ENCODE peak calls at places on chromosome 20, in eight cellular contexts. One of them, this sample, is unnamed.

GRCh38 chr20:46715292-46715756 is 5.9 kb downstream of the SLC2A10 start:
- DNase-seq in progenitor cell of endocrine pancreas: no peak
- DNase-seq in AG04449: peak
- DNase-seq in cardiac fibroblast: peak
- DNase-seq in heart right ventricle: no peak
- DNase-seq in HFFc6: peak
- DNase-seq in GM06990: no peak
- DNase-seq in hepatocyte: peak
- DNase-seq in this sample: no peak

GRCh38 chr20:8474027-8474668 is 342.1 kb downstream of the PLCB1 start:
- DNase-seq in progenitor cell of endocrine pancreas: no peak
- DNase-seq in AG04449: no peak
- DNase-seq in cardiac fibroblast: no peak
- DNase-seq in heart right ventricle: no peak
- DNase-seq in HFFc6: no peak
- DNase-seq in GM06990: no peak
- DNase-seq in hepatocyte: no peak
- DNase-seq in this sample: no peak

GRCh38 chr20:59777321-59777705 is 156.1 kb downstream of the SYCP2 start:
- DNase-seq in progenitor cell of endocrine pancreas: no peak
- DNase-seq in AG04449: no peak
- DNase-seq in cardiac fibroblast: no peak
- DNase-seq in heart right ventricle: no peak
- DNase-seq in HFFc6: no peak
- DNase-seq in GM06990: no peak
- DNase-seq in hepatocyte: no peak
- DNase-seq in this sample: no peak

GRCh38 chr20:32893878-32894483 is 35.3 kb downstream of the EFCAB8 start:
- DNase-seq in progenitor cell of endocrine pancreas: no peak
- DNase-seq in AG04449: no peak
- DNase-seq in cardiac fibroblast: peak
- DNase-seq in heart right ventricle: no peak
- DNase-seq in HFFc6: peak
- DNase-seq in GM06990: no peak
- DNase-seq in hepatocyte: no peak
- DNase-seq in this sample: peak

GRCh38 chr20:4069741-4070140 is 54.4 kb upstream of the RNF24 start:
- DNase-seq in progenitor cell of endocrine pancreas: no peak
- DNase-seq in AG04449: no peak
- DNase-seq in cardiac fibroblast: peak
- DNase-seq in heart right ventricle: no peak
- DNase-seq in HFFc6: peak
- DNase-seq in GM06990: no peak
- DNase-seq in hepatocyte: no peak
- DNase-seq in this sample: no peak

GRCh38 chr20:47576516-47577033 is 74.9 kb downstream of the NCOA3 start:
- DNase-seq in progenitor cell of endocrine pancreas: peak
- DNase-seq in AG04449: no peak
- DNase-seq in cardiac fibroblast: peak
- DNase-seq in heart right ventricle: peak
- DNase-seq in HFFc6: peak
- DNase-seq in GM06990: peak
- DNase-seq in hepatocyte: peak
- DNase-seq in this sample: peak

GRCh38 chr20:58609026-58609425 is 42.1 kb upstream of the STX16 start:
- DNase-seq in progenitor cell of endocrine pancreas: no peak
- DNase-seq in AG04449: no peak
- DNase-seq in cardiac fibroblast: no peak
- DNase-seq in heart right ventricle: no peak
- DNase-seq in HFFc6: no peak
- DNase-seq in GM06990: no peak
- DNase-seq in hepatocyte: no peak
- DNase-seq in this sample: no peak

GRCh38 chr20:6142348-6142993 is 19.6 kb upstream of the FERMT1 start:
- DNase-seq in progenitor cell of endocrine pancreas: peak
- DNase-seq in AG04449: peak
- DNase-seq in cardiac fibroblast: peak
- DNase-seq in heart right ventricle: peak
- DNase-seq in HFFc6: peak
- DNase-seq in GM06990: peak
- DNase-seq in hepatocyte: peak
- DNase-seq in this sample: peak

GRCh38 chr20:10622657-10623418 is 51.0 kb downstream of the JAG1 start:
- DNase-seq in progenitor cell of endocrine pancreas: no peak
- DNase-seq in AG04449: no peak
- DNase-seq in cardiac fibroblast: peak
- DNase-seq in heart right ventricle: peak
- DNase-seq in HFFc6: peak
- DNase-seq in GM06990: no peak
- DNase-seq in hepatocyte: no peak
- DNase-seq in this sample: no peak

GRCh38 chr20:62832212-62832922 is 15.5 kb downstream of the COL9A3 start:
- DNase-seq in progenitor cell of endocrine pancreas: no peak
- DNase-seq in AG04449: no peak
- DNase-seq in cardiac fibroblast: no peak
- DNase-seq in heart right ventricle: no peak
- DNase-seq in HFFc6: no peak
- DNase-seq in GM06990: peak
- DNase-seq in hepatocyte: peak
- DNase-seq in this sample: peak

GRCh38 chr20:58670659-58671058 is 19.6 kb downstream of the STX16 start:
- DNase-seq in progenitor cell of endocrine pancreas: no peak
- DNase-seq in AG04449: no peak
- DNase-seq in cardiac fibroblast: no peak
- DNase-seq in heart right ventricle: no peak
- DNase-seq in HFFc6: no peak
- DNase-seq in GM06990: no peak
- DNase-seq in hepatocyte: no peak
- DNase-seq in this sample: no peak

GRCh38 chr20:34022154-34022842 is 28.6 kb downstream of the RALY start:
- DNase-seq in progenitor cell of endocrine pancreas: no peak
- DNase-seq in AG04449: no peak
- DNase-seq in cardiac fibroblast: peak
- DNase-seq in heart right ventricle: no peak
- DNase-seq in HFFc6: peak
- DNase-seq in GM06990: peak
- DNase-seq in hepatocyte: peak
- DNase-seq in this sample: peak

GRCh38 chr20:62739581-62740285 is 31.1 kb downstream of the NTSR1 start:
- DNase-seq in progenitor cell of endocrine pancreas: no peak
- DNase-seq in AG04449: no peak
- DNase-seq in cardiac fibroblast: no peak
- DNase-seq in heart right ventricle: no peak
- DNase-seq in HFFc6: peak
- DNase-seq in GM06990: peak
- DNase-seq in hepatocyte: no peak
- DNase-seq in this sample: no peak

GRCh38 chr20:58697867-58698703 is 5.5 kb downstream of the NPEPL1 start:
- DNase-seq in progenitor cell of endocrine pancreas: no peak
- DNase-seq in AG04449: no peak
- DNase-seq in cardiac fibroblast: no peak
- DNase-seq in heart right ventricle: no peak
- DNase-seq in HFFc6: no peak
- DNase-seq in GM06990: no peak
- DNase-seq in hepatocyte: no peak
- DNase-seq in this sample: no peak

GRCh38 chr20:62860924-62861691 is 514 bp downstream of the TCFL5 start:
- DNase-seq in progenitor cell of endocrine pancreas: no peak
- DNase-seq in AG04449: no peak
- DNase-seq in cardiac fibroblast: no peak
- DNase-seq in heart right ventricle: no peak
- DNase-seq in HFFc6: no peak
- DNase-seq in GM06990: peak
- DNase-seq in hepatocyte: peak
- DNase-seq in this sample: no peak

GRCh38 chr20:8909596-8909995 is 159.3 kb upstream of the PLCB4 start:
- DNase-seq in progenitor cell of endocrine pancreas: no peak
- DNase-seq in AG04449: no peak
- DNase-seq in cardiac fibroblast: no peak
- DNase-seq in heart right ventricle: no peak
- DNase-seq in HFFc6: no peak
- DNase-seq in GM06990: no peak
- DNase-seq in hepatocyte: no peak
- DNase-seq in this sample: no peak

GRCh38 chr20:35013421-35014411 is 58.0 kb downstream of the MYH7B start:
- DNase-seq in progenitor cell of endocrine pancreas: no peak
- DNase-seq in AG04449: no peak
- DNase-seq in cardiac fibroblast: no peak
- DNase-seq in heart right ventricle: no peak
- DNase-seq in HFFc6: no peak
- DNase-seq in GM06990: no peak
- DNase-seq in hepatocyte: no peak
- DNase-seq in this sample: no peak

GRCh38 chr20:49786671-49787370 is 25.8 kb upstream of the SLC9A8 start:
- DNase-seq in progenitor cell of endocrine pancreas: no peak
- DNase-seq in AG04449: no peak
- DNase-seq in cardiac fibroblast: peak
- DNase-seq in heart right ventricle: no peak
- DNase-seq in HFFc6: no peak
- DNase-seq in GM06990: no peak
- DNase-seq in hepatocyte: no peak
- DNase-seq in this sample: no peak

GRCh38 chr20:16209826-16210365 is 363.4 kb downstream of the KIF16B start:
- DNase-seq in progenitor cell of endocrine pancreas: no peak
- DNase-seq in AG04449: no peak
- DNase-seq in cardiac fibroblast: no peak
- DNase-seq in heart right ventricle: no peak
- DNase-seq in HFFc6: no peak
- DNase-seq in GM06990: no peak
- DNase-seq in hepatocyte: no peak
- DNase-seq in this sample: no peak

GRCh38 chr20:14937021-14937420 is 599.6 kb upstream of the FLRT3 start:
- DNase-seq in progenitor cell of endocrine pancreas: no peak
- DNase-seq in AG04449: no peak
- DNase-seq in cardiac fibroblast: no peak
- DNase-seq in heart right ventricle: no peak
- DNase-seq in HFFc6: no peak
- DNase-seq in GM06990: no peak
- DNase-seq in hepatocyte: no peak
- DNase-seq in this sample: no peak

GRCh38 chr20:49706548-49707517 is 6.8 kb downstream of the B4GALT5 start:
- DNase-seq in progenitor cell of endocrine pancreas: no peak
- DNase-seq in AG04449: no peak
- DNase-seq in cardiac fibroblast: no peak
- DNase-seq in heart right ventricle: no peak
- DNase-seq in HFFc6: no peak
- DNase-seq in GM06990: no peak
- DNase-seq in hepatocyte: peak
- DNase-seq in this sample: no peak

GRCh38 chr20:38214871-38215788 is 45.4 kb downstream of the KIAA1755 start:
- DNase-seq in progenitor cell of endocrine pancreas: no peak
- DNase-seq in AG04449: no peak
- DNase-seq in cardiac fibroblast: no peak
- DNase-seq in heart right ventricle: no peak
- DNase-seq in HFFc6: no peak
- DNase-seq in GM06990: no peak
- DNase-seq in hepatocyte: no peak
- DNase-seq in this sample: no peak

GRCh38 chr20:32463642-32464400 is 105.7 kb downstream of the ASXL1 start:
- DNase-seq in progenitor cell of endocrine pancreas: no peak
- DNase-seq in AG04449: no peak
- DNase-seq in cardiac fibroblast: no peak
- DNase-seq in heart right ventricle: no peak
- DNase-seq in HFFc6: no peak
- DNase-seq in GM06990: no peak
- DNase-seq in hepatocyte: peak
- DNase-seq in this sample: no peak

GRCh38 chr20:41425180-41425884 is 58.7 kb upstream of the EMILIN3 start:
- DNase-seq in progenitor cell of endocrine pancreas: no peak
- DNase-seq in AG04449: no peak
- DNase-seq in cardiac fibroblast: peak
- DNase-seq in heart right ventricle: no peak
- DNase-seq in HFFc6: peak
- DNase-seq in GM06990: no peak
- DNase-seq in hepatocyte: no peak
- DNase-seq in this sample: no peak

GRCh38 chr20:59587570-59587969 is 16.8 kb upstream of the PHACTR3 start:
- DNase-seq in progenitor cell of endocrine pancreas: no peak
- DNase-seq in AG04449: no peak
- DNase-seq in cardiac fibroblast: no peak
- DNase-seq in heart right ventricle: no peak
- DNase-seq in HFFc6: no peak
- DNase-seq in GM06990: no peak
- DNase-seq in hepatocyte: no peak
- DNase-seq in this sample: no peak

DNA sequence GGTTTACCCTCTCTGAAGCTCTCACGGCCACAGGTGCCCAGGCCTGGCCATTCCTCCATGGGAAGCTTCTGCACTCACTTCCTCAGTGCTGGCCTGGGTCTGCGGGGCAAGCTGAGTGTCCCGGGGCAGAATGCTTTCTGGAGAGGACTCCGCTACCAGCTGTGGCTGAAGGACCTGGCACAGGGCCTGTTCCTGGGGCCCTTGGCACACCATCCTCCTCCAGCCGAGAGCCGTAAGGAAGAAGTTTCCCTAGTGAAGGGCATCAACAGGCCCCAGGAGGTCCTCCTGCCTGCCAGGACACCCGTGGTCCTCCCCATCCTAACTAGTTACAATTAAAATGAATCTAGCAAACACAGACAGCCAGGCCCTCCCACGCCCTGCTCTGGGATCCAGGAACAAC is 14.0 kb upstream of the KCNK15 start:
- DNase-seq in progenitor cell of endocrine pancreas: no peak
- DNase-seq in AG04449: no peak
- DNase-seq in cardiac fibroblast: no peak
- DNase-seq in heart right ventricle: no peak
- DNase-seq in HFFc6: no peak
- DNase-seq in GM06990: no peak
- DNase-seq in hepatocyte: no peak
- DNase-seq in this sample: no peak
- TF ChIP-seq CTCF in progenitor cell of endocrine pancreas: no peak
- TF ChIP-seq CTCF in AG04449: no peak
- TF ChIP-seq CTCF in cardiac fibroblast: no peak
- TF ChIP-seq CTCF in heart right ventricle: no peak
- TF ChIP-seq CTCF in HFFc6: no peak
- TF ChIP-seq CTCF in GM06990: no peak
- TF ChIP-seq CTCF in hepatocyte: no peak
- TF ChIP-seq CTCF in this sample: no peak

GRCh38 chr20:44448753-44449546 is 26.7 kb upstream of the TTPAL start:
- DNase-seq in progenitor cell of endocrine pancreas: no peak
- DNase-seq in AG04449: no peak
- DNase-seq in cardiac fibroblast: no peak
- DNase-seq in heart right ventricle: no peak
- DNase-seq in HFFc6: no peak
- DNase-seq in GM06990: peak
- DNase-seq in hepatocyte: no peak
- DNase-seq in this sample: peak
- TF ChIP-seq CTCF in progenitor cell of endocrine pancreas: peak
- TF ChIP-seq CTCF in AG04449: peak
- TF ChIP-seq CTCF in cardiac fibroblast: peak
- TF ChIP-seq CTCF in heart right ventricle: no peak
- TF ChIP-seq CTCF in HFFc6: peak
- TF ChIP-seq CTCF in GM06990: peak
- TF ChIP-seq CTCF in hepatocyte: peak
- TF ChIP-seq CTCF in this sample: peak

GRCh38 chr20:25574411-25574810 is 10.9 kb downstream of the NINL start:
- DNase-seq in progenitor cell of endocrine pancreas: no peak
- DNase-seq in AG04449: no peak
- DNase-seq in cardiac fibroblast: peak
- DNase-seq in heart right ventricle: no peak
- DNase-seq in HFFc6: peak
- DNase-seq in GM06990: no peak
- DNase-seq in hepatocyte: no peak
- DNase-seq in this sample: no peak
- TF ChIP-seq CTCF in progenitor cell of endocrine pancreas: no peak
- TF ChIP-seq CTCF in AG04449: peak
- TF ChIP-seq CTCF in cardiac fibroblast: peak
- TF ChIP-seq CTCF in heart right ventricle: no peak
- TF ChIP-seq CTCF in HFFc6: peak
- TF ChIP-seq CTCF in GM06990: no peak
- TF ChIP-seq CTCF in hepatocyte: peak
- TF ChIP-seq CTCF in this sample: no peak

GRCh38 chr20:23058240-23058639 is 8.8 kb upstream of the THBD start:
- DNase-seq in progenitor cell of endocrine pancreas: no peak
- DNase-seq in AG04449: no peak
- DNase-seq in cardiac fibroblast: no peak
- DNase-seq in heart right ventricle: no peak
- DNase-seq in HFFc6: no peak
- DNase-seq in GM06990: no peak
- DNase-seq in hepatocyte: no peak
- DNase-seq in this sample: no peak
- TF ChIP-seq CTCF in progenitor cell of endocrine pancreas: no peak
- TF ChIP-seq CTCF in AG04449: no peak
- TF ChIP-seq CTCF in cardiac fibroblast: peak
- TF ChIP-seq CTCF in heart right ventricle: no peak
- TF ChIP-seq CTCF in HFFc6: peak
- TF ChIP-seq CTCF in GM06990: no peak
- TF ChIP-seq CTCF in hepatocyte: no peak
- TF ChIP-seq CTCF in this sample: no peak

This sample was measured in GM10248.